ENCODE peak calls at places on chromosome 20, in four cellular contexts. K, V, J and F are unnamed samples.
A peak's percentile ranks its signal among the peaks of the same experiment; 100 is the strongest.

GRCh38 chr20:3340443-3340842 is 67.0 kb downstream of the DNAAF9 start:
- DNase-seq in K (no peak), V (no peak), J (no peak), F (peak; percentile 92)

GRCh38 chr20:32439132-32439829 is 81.2 kb downstream of the ASXL1 start:
- DNase-seq in K (no peak), V (no peak), J (no peak), F (no peak)

GRCh38 chr20:51001697-51002265 is 21.1 kb downstream of the KCNG1 start:
- DNase-seq in K (no peak), V (no peak), J (no peak), F (no peak)

GRCh38 chr20:62539646-62540045 is 63.9 kb upstream of the GATA5 start:
- DNase-seq in K (no peak), V (no peak), J (no peak), F (no peak)

GRCh38 chr20:16573011-16573965 is at the start of gene KIF16B:
- DNase-seq in K (peak; percentile 87), V (peak; percentile 97), J (peak; percentile 88), F (peak; percentile 97)

GRCh38 chr20:4633780-4634179 is 87.9 kb upstream of the PRND start:
- DNase-seq in K (no peak), V (no peak), J (no peak), F (no peak)

GRCh38 chr20:51467971-51468626 is 74.4 kb downstream of the NFATC2 start:
- DNase-seq in K (no peak), V (no peak), J (no peak), F (no peak)

GRCh38 chr20:56627122-56628014 is 1.7 kb upstream of the TFAP2C start:
- DNase-seq in K (no peak), V (peak; percentile 40), J (no peak), F (no peak)

GRCh38 chr20:32365560-32365959 is 7.4 kb downstream of the ASXL1 start:
- DNase-seq in K (no peak), V (no peak), J (no peak), F (no peak)

GRCh38 chr20:46264391-46265266 is 43.7 kb downstream of the CDH22 start:
- DNase-seq in K (no peak), V (no peak), J (no peak), F (no peak)

GRCh38 chr20:20362774-20363435 is 5.0 kb upstream of the INSM1 start:
- DNase-seq in K (no peak), V (peak; percentile 87), J (no peak), F (no peak)

GRCh38 chr20:6028795-6029194 is 25.1 kb downstream of the LRRN4 start:
- DNase-seq in K (no peak), V (no peak), J (no peak), F (no peak)

GRCh38 chr20:6034134-6034969 is 19.5 kb downstream of the LRRN4 start:
- DNase-seq in K (no peak), V (no peak), J (no peak), F (no peak)

GRCh38 chr20:6029538-6029937 is 24.3 kb downstream of the LRRN4 start:
- DNase-seq in K (no peak), V (no peak), J (no peak), F (no peak)

GRCh38 chr20:6026051-6026450 is 27.8 kb downstream of the LRRN4 start:
- DNase-seq in K (no peak), V (no peak), J (no peak), F (no peak)

GRCh38 chr20:6030453-6031080 is 23.3 kb downstream of the LRRN4 start:
- DNase-seq in K (no peak), V (no peak), J (no peak), F (no peak)
- H3K27ac ChIP-seq in K (peak overlapping the region; percentile 43), V (no peak overlapping the region), J (no peak overlapping the region), F (peak overlapping the region; percentile 58)

GRCh38 chr20:37500311-37500710 is 20.7 kb upstream of the NNAT start:
- DNase-seq in K (no peak), V (no peak), J (no peak), F (no peak)

GRCh38 chr20:37503256-37503927 is 17.7 kb upstream of the NNAT start:
- DNase-seq in K (no peak), V (no peak), J (no peak), F (no peak)

GRCh38 chr20:37504404-37505096 is 16.5 kb upstream of the NNAT start:
- DNase-seq in K (no peak), V (peak; percentile 59), J (no peak), F (no peak)

GRCh38 chr20:37501940-37502339 is 19.1 kb upstream of the NNAT start:
- DNase-seq in K (no peak), V (no peak), J (no peak), F (no peak)

GRCh38 chr20:37502654-37503053 is 18.4 kb upstream of the NNAT start:
- DNase-seq in K (no peak), V (no peak), J (no peak), F (no peak)
- H3K9me3 ChIP-seq in K (no peaks in the 10 kb centered on the region), V (no peaks in the 10 kb centered on the region), J (no peaks in the 10 kb centered on the region), F (no peaks in the 10 kb centered on the region)

DNA sequence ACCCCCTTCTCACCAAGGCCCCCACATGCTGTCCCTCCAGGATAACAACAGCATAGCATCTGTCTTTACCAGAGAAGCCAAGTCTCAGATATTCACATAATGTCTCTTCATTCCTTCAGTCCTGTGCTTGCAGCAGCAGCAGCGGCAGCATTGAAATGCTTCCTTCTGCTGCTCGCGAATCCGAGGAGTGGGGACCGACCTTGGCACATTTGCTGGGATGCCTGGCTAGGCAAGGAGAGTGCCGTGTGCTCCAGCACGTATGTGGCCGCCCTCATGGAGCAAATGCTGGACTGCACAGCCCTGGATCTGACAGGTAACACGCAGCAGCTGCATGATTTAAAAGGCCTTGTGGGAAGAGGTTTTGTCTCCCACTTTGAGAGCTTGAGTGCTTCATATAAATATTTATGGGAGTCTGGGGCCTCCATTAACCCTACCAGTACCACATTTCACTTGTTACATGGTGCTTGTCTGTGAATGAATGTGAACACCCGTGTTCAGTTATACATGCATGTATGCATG is 9.9 kb downstream of the MAFB start:
- DNase-seq in K (no peak), V (no peak), J (no peak), F (no peak)
- H3K27me3 ChIP-seq in K (no peaks in the 10 kb centered on the region), V (peaks cover 96% of the 10 kb centered on the region), J (peaks cover 14% of the 10 kb centered on the region), F (no peaks in the 10 kb centered on the region)

GRCh38 chr20:24664266-24664986 is 195.0 kb downstream of the SYNDIG1 start:
- DNase-seq in K (no peak), V (no peak), J (no peak), F (no peak)
- H3K27ac ChIP-seq in K (no peak overlapping the region), V (no peak overlapping the region), J (no peak overlapping the region), F (no peak overlapping the region)

GRCh38 chr20:29408034-29408695 is 1849.3 kb upstream of the DEFB115 start:
- DNase-seq in K (no peak), V (no peak), J (no peak), F (no peak)
- H3K9me3 ChIP-seq in K (no peaks in the 10 kb centered on the region), V (no peaks in the 10 kb centered on the region), J (no peaks in the 10 kb centered on the region), F (no peaks in the 10 kb centered on the region)